ENCODE peak calls at places on chromosomes 5 and 9, in nine cellular contexts. Z is keratinocyte; N is CD8-positive, alpha-beta memory T cell; D is body of pancreas; X is lung; P is uterus; O is mucosa of descending colon; S is MM.1S; B is tibial artery. A is an unnamed sample.

GRCh38 chr9:124012368-124013262 is 1.0 kb downstream of the LHX2 start:
- DNase-seq in O (no peak), D (no peak), Z (no peak), P (no peak), B (no peak), S (no peak), X (no peak), N (no peak), A (no peak)

GRCh38 chr5:944992-945685 is 52.5 kb downstream of the TRIP13 start:
- DNase-seq in S (no peak), O (peak; percentile 29), B (no peak), P (no peak), N (no peak), D (no peak), Z (no peak), X (no peak), A (no peak)

GRCh38 chr9:70427161-70427945 is 12.9 kb upstream of the KLF9 start:
- DNase-seq in P (no peak), D (no peak), O (no peak), Z (no peak), X (no peak), S (no peak), N (no peak), B (no peak), A (no peak)

GRCh38 chr9:21119093-21119770 is 22.4 kb downstream of the IFNW1 start:
- DNase-seq in Z (no peak), D (no peak), X (no peak), N (no peak), O (no peak), P (no peak), S (peak; percentile 56), B (peak; percentile 25), A (peak; percentile 38)

GRCh38 chr5:175654807-175655206 is 3.1 kb upstream of the HRH2 start:
- DNase-seq in N (no peak), O (no peak), D (no peak), Z (no peak), P (no peak), S (peak; percentile 77), B (no peak), X (no peak), A (no peak)

GRCh38 chr9:96425500-96426169 is 7.5 kb upstream of the ZNF367 start:
- DNase-seq in N (peak; percentile 22), B (no peak), S (no peak), O (no peak), D (no peak), Z (no peak), P (no peak), X (no peak), A (no peak)

GRCh38 chr5:126867237-126867636 is 90.3 kb downstream of the LMNB1 start:
- DNase-seq in B (no peak), Z (no peak), D (no peak), S (no peak), O (no peak), X (no peak), N (no peak), P (no peak), A (no peak)

GRCh38 chr9:14715102-14715501 is 7.4 kb downstream of the CER1 start:
- DNase-seq in D (no peak), P (no peak), N (no peak), Z (no peak), S (no peak), O (no peak), X (no peak), B (no peak), A (no peak)

GRCh38 chr5:176364765-176365662 is at the start of gene ARL10:
- DNase-seq in S (no peak), N (peak; percentile 42), X (no peak), B (peak; percentile 23), P (peak; percentile 40), Z (no peak), D (no peak), O (no peak), A (no peak)

GRCh38 chr5:147780924-147781530 is 1.5 kb downstream of the JAKMIP2 start:
- DNase-seq in S (no peak), B (no peak), P (no peak), D (no peak), N (no peak), Z (no peak), O (no peak), X (no peak), A (no peak)
- H3K4me3 ChIP-seq in S (peak overlapping the region; percentile 91), B (no peak overlapping the region), P (no peak overlapping the region), D (no peak overlapping the region), N (no peak overlapping the region), Z (no peak overlapping the region), O (no peak overlapping the region), X (no peak overlapping the region), A (no peak overlapping the region)

DNA sequence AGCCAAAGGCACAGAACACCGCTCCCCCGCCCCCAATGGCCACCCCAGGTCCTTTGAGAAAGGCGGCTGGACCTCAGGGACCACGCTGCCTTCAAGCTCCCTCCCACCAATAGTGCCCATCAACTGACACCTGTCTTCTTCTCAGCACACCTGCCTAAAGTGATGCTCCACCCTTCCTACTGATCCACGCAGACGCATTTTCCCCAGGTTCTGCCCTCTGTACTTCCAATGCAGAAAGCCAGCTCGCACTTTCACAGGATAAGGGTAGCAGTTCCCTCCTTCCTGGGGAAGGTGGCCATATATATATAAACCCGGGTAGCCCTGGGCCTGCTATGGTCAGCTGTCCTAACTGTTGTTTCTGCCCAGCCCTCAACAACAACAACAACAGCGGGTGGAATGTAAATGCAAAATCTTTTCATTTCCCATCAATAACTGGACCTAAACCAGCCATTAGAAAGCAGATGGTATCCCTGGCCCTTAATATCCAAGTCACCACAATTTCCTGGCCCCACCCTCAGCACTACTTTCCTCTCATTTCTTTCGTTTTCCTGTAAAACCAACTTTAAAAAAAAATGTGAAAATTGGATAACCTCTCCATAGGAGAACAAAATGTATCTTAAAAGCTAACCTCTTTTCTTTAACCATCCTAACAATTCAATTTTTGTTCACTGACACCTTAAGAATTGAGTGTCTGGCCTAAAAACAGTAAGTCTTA is 1.7 kb downstream of the GOLM1 start:
- DNase-seq in X (no peak), D (no peak), S (no peak), B (no peak), P (no peak), N (no peak), Z (no peak), O (no peak), A (no peak)
- H3K4me3 ChIP-seq in X (no peak overlapping the region), D (no peak overlapping the region), S (peak overlapping the region; percentile 86), B (no peak overlapping the region), P (no peak overlapping the region), N (no peak overlapping the region), Z (no peak overlapping the region), O (no peak overlapping the region), A (no peak overlapping the region)

GRCh38 chr9:130304643-130305042 is 39.1 kb downstream of the HMCN2 start:
- DNase-seq in B (no peak), P (no peak), S (no peak), N (no peak), X (no peak), Z (no peak), O (no peak), D (no peak), A (no peak)

GRCh38 chr9:130302785-130303612 is 37.4 kb downstream of the HMCN2 start:
- DNase-seq in P (no peak), N (no peak), X (no peak), Z (no peak), S (no peak), B (no peak), O (no peak), D (no peak), A (no peak)

GRCh38 chr9:130305381-130305780 is 39.8 kb downstream of the HMCN2 start:
- DNase-seq in B (peak; percentile 58), N (no peak), Z (no peak), O (no peak), S (no peak), D (no peak), P (no peak), X (no peak), A (no peak)

GRCh38 chr9:130303613-130304055 is 38.1 kb downstream of the HMCN2 start:
- DNase-seq in N (no peak), X (no peak), S (no peak), D (no peak), Z (no peak), P (no peak), B (no peak), O (no peak), A (no peak)

GRCh38 chr9:130304141-130304540 is 38.6 kb downstream of the HMCN2 start:
- DNase-seq in N (no peak), X (no peak), P (no peak), D (no peak), S (no peak), Z (no peak), O (no peak), B (no peak), A (peak; percentile 18)
- H3K4me3 ChIP-seq in N (no peak overlapping the region), X (no peak overlapping the region), P (no peak overlapping the region), D (no peak overlapping the region), S (no peak overlapping the region), Z (no peak overlapping the region), O (no peak overlapping the region), B (no peak overlapping the region), A (no peak overlapping the region)

DNA sequence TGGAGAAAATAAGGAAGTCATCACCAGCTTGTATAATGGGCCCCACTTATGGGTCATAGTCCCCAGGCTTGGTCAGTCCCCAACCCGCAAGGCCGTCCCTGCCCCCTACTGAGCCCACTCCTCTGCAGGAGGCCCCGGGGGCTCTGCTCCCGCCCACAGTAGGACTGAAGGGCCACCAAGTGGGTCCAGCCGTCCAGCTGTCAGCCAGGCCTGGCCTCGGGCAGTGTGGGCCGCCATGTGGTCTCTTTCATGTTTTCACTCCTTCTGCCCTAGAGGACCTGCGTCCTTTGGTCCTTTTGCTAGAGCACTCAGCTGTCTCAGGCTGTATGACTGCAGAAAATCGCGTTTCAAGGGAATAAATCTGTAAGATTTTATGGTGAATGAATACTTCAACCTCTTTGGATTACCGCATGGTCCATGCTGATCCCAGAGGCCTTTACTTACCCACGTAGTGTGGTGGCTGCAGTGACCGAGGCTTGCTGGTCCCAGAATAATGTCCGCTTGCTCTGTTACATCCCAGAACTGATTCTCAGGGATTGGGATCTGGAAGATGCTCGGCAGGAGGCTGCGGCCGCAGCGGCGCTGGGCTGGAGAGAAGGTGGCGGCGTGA is 105.8 kb upstream of the FAM120A start:
- DNase-seq in O (no peak), D (no peak), N (no peak), Z (no peak), P (no peak), X (no peak), S (no peak), B (no peak), A (no peak)
- H3K4me3 ChIP-seq in O (no peak overlapping the region), D (no peak overlapping the region), N (no peak overlapping the region), Z (no peak overlapping the region), P (peak overlapping the region; percentile 27), X (peak overlapping the region; percentile 12), S (no peak overlapping the region), B (peak overlapping the region; percentile 66), A (no peak overlapping the region)

DNA sequence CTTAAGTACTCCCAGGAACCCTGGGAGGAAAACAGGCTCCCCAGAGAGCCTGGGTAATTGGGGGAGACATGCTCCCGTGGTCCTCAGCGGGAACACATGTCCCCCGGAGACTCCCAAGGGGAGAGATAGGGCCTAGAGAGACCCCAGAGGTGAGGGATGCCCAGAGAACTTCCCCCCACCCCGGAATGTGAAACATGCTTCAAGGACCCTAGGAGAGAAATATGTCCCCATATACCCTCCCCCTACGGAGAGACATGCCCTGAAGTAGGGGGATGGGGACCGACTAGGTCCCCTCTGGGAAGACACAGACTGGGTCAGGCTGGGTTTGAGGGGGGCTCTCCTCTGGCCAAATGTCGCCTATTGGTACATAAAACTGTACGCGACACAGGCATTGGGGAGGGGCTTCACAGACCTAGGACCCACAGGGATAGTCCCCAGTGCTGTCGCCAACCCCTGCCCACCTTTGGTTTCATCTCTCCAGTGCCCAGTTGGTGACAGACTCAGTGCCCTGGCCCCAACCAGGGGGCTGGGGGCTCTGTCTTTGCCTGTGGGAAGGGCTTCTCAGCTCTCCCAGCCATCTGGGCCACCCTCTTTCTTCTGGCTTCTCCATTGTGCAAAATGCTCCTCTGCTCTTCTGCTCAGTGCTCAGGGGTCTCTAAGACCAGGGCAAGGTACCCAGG is 26.9 kb downstream of the PCDH1 start:
- DNase-seq in D (no peak), Z (no peak), S (no peak), O (no peak), B (no peak), P (no peak), X (no peak), N (no peak), A (no peak)
- H3K4me3 ChIP-seq in D (no peak overlapping the region), Z (no peak overlapping the region), S (no peak overlapping the region), O (no peak overlapping the region), B (peak overlapping the region; percentile 89), P (no peak overlapping the region), X (no peak overlapping the region), N (no peak overlapping the region), A (no peak overlapping the region)

A was measured in Jurkat, Clone E6-1.